ENCODE peak calls at places on chromosome 3, in six cellular contexts. J, X, Z, M, V and I are unnamed samples.
A peak's percentile ranks its signal among the peaks of the same experiment; 100 is the strongest.

GRCh38 chr3:196890309-196890708 is 22.6 kb downstream of the SENP5 start:
- DNase-seq in Z (no peak), M (no peak), V (no peak), X (no peak), J (no peak), I (no peak)

GRCh38 chr3:151395806-151396205 is 11.3 kb upstream of the P2RY12 start:
- DNase-seq in V (no peak), M (no peak), J (no peak), Z (no peak), X (no peak), I (no peak)

GRCh38 chr3:37899711-37900306 is 38.1 kb downstream of the CTDSPL start:
- DNase-seq in Z (no peak), J (peak; percentile 86), M (no peak), V (no peak), X (no peak), I (peak; percentile 67)

GRCh38 chr3:196268270-196269163 is 19.0 kb downstream of the PCYT1A start:
- DNase-seq in M (no peak), X (no peak), J (no peak), Z (no peak), V (no peak), I (no peak)

GRCh38 chr3:9088431-9089353 is 125.4 kb upstream of the RAD18 start:
- DNase-seq in Z (no peak), M (no peak), V (no peak), X (no peak), J (no peak), I (no peak)

GRCh38 chr3:114409291-114409690 is 115.5 kb downstream of the TIGIT start:
- DNase-seq in V (no peak), M (no peak), Z (no peak), J (no peak), X (no peak), I (no peak)

GRCh38 chr3:52480768-52481715 is 14.1 kb upstream of the STAB1 start:
- DNase-seq in J (no peak), V (no peak), M (no peak), Z (no peak), X (no peak), I (no peak)

GRCh38 chr3:42725454-42725853 is 22.9 kb upstream of the HHATL start:
- DNase-seq in X (no peak), J (no peak), M (peak; percentile 6), Z (no peak), V (no peak), I (no peak)

GRCh38 chr3:60979861-60980739 is 271.2 kb downstream of the FHIT start:
- DNase-seq in X (no peak), M (no peak), Z (no peak), J (no peak), V (no peak), I (no peak)

GRCh38 chr3:67605377-67605776 is 49.0 kb downstream of the SUCLG2 start:
- DNase-seq in X (no peak), J (peak; percentile 20), Z (no peak), M (no peak), V (no peak), I (no peak)

GRCh38 chr3:190265795-190266194 is 56.5 kb downstream of the CLDN1 start:
- DNase-seq in X (peak; percentile 34), Z (no peak), M (no peak), V (no peak), J (no peak), I (no peak)

GRCh38 chr3:58411036-58411435 is 22.6 kb downstream of the PDHB start:
- DNase-seq in J (no peak), V (no peak), Z (no peak), X (no peak), M (no peak), I (no peak)

GRCh38 chr3:196694202-196694638 is 17.8 kb downstream of the CEP19 start:
- DNase-seq in M (no peak), Z (no peak), V (no peak), X (no peak), J (no peak), I (no peak)

GRCh38 chr3:61239871-61240270 is 11.4 kb downstream of the FHIT start:
- DNase-seq in V (no peak), M (no peak), Z (no peak), X (no peak), J (peak; percentile 63), I (no peak)

GRCh38 chr3:14319654-14320182 is 82.7 kb upstream of the SLC6A6 start:
- DNase-seq in X (peak; percentile 77), Z (peak; percentile 80), V (peak; percentile 72), J (peak; percentile 76), M (peak; percentile 69), I (peak; percentile 92)

GRCh38 chr3:112061152-112061551 is 25.0 kb upstream of the C3orf52 start:
- DNase-seq in M (no peak), Z (no peak), V (no peak), X (no peak), J (no peak), I (no peak)

GRCh38 chr3:149657796-149658443 is at the start of gene WWTR1:
- DNase-seq in Z (peak; percentile 93), M (peak; percentile 88), J (peak; percentile 97), V (peak; percentile 54), X (peak; percentile 82), I (no peak)

GRCh38 chr3:183253364-183253960 is 409 bp downstream of the B3GNT5 start:
- DNase-seq in Z (no peak), V (no peak), J (peak; percentile 71), X (no peak), M (peak; percentile 71), I (peak; percentile 58)

GRCh38 chr3:126552688-126553283 is 5.9 kb downstream of the C3orf22 start:
- DNase-seq in V (no peak), M (peak; percentile 39), J (no peak), Z (no peak), X (no peak), I (no peak)

GRCh38 chr3:34200576-34200975 is 402.1 kb downstream of the PDCD6IP start:
- DNase-seq in Z (no peak), J (no peak), M (no peak), X (no peak), V (peak; percentile 49), I (no peak)
- H3K4me1 ChIP-seq in Z (no peaks in the 10 kb centered on the region), J (peaks cover 8% of the 10 kb centered on the region), M (no peaks in the 10 kb centered on the region), X (no peaks in the 10 kb centered on the region), V (peaks cover 26% of the 10 kb centered on the region), I (no peaks in the 10 kb centered on the region)

DNA sequence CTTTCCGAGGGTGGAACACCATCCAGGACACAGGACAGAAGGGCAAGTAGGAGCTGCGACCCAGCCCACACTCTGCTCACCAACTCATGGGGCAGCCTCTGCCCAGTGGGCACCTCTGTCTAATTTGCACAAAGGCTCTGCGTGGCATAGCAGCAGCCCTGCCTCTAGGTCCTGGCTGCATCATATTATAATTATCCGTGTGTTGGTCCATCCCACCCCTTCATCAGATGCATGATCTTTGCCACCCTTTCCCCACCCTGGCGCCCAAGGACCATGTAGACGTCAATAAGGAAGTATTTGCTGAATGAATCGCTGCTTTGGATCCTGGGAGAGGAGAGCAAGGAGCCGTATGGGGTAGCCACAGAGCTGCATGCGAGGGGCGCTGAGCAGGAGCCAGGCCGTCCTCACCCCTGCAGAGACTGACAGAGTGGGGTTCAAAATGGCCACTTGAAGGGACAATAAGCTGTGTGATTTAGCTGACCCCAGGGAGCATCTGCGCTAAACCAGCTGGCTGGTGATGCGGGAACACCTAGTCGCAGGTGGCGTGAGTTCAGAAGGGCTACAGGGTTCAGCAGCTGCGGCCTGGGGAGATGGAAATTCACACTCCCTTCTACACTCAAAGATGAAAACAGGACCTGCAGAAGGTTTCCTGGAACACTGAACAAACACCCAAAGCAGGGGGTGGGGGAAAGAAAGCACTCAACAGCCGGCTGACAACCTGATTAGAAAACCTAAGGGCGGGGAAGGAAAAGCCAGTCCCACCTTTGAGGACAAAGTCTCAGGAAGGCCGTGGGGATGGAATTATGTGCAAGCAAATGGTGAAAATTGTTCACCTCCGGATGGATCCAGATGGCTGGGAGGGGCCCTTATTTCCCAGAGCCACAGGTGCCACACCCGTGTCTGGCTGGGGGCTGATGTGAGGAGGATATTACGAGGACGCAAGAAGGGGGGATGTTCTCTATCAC is 6.4 kb downstream of the MGLL start:
- DNase-seq in Z (no peak), V (no peak), M (no peak), J (no peak), X (no peak), I (no peak)
- TF ChIP-seq POLR2A in Z (no peak), V (peak; percentile 28), M (no peak), J (no peak), X (no peak), I (no peak)

GRCh38 chr3:47004369-47005211 is 25.1 kb downstream of the NBEAL2 start:
- DNase-seq in V (no peak), J (no peak), M (no peak), Z (no peak), X (no peak), I (no peak)
- TF ChIP-seq EZH2 in V (no peak), J (no peak), M (no peak), Z (no peak), X (no peak), I (no peak)

GRCh38 chr3:13004376-13004775 is 68.9 kb downstream of the IQSEC1 start:
- DNase-seq in V (no peak), X (no peak), J (no peak), Z (no peak), M (no peak), I (no peak)
- H3K4me1 ChIP-seq in V (peaks cover 84% of the 10 kb centered on the region), X (peaks cover 6% of the 10 kb centered on the region), J (peaks cover 6% of the 10 kb centered on the region), Z (peaks cover 8% of the 10 kb centered on the region), M (no peaks in the 10 kb centered on the region), I (peaks cover 64% of the 10 kb centered on the region)

DNA sequence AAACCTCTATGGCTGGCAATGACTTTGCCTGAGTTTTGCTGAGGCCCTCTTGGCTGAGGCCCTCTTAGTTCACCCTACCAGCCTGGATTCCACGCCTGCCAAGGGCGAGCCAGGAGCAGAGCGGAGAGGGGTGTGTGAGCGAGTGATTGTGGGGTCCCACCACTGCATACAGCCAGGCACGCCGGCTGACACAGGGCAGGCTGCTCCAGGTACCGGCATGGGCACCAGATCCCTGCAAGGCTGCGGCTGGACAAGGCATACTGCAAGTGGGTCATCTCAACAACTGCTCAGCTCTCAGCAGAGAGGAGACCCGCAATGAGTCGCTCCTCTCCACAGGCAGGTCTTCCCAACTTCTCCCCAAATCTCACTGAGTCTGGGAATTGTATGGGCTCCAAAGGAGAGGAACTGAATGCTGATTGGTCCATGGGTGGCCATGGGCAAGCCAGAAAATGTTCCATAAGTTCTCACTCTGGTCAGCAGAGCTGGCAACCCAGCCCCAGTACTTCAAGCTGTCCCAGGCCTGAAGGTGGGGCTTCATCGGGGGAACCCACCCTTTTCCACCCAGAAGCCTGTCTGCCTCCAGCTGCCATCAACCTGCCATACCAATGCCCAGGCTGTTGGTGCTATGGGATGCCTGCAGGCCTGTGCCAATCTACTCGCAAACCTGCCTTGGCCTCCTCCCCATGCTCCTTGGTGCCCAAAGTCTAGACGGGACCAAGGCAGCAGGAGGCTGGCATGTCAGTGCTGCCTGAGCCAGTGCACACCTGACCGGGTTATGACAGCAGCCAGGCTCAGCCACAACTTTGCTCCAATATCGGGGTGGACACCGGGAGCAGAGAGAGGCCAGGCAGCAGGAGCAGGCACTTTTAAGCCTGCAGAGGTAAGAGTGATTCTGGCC is 1273.6 kb upstream of the GBE1 start:
- DNase-seq in X (no peak), J (no peak), Z (no peak), V (no peak), M (no peak), I (no peak)
- TF ChIP-seq POLR2A in X (no peak), J (no peak), Z (no peak), V (no peak), M (no peak), I (no peak)